ENCODE peak calls at places on chromosomes 12 and 14, in ten cellular contexts. One of them, this sample, is unnamed.
A peak's percentile ranks its signal among the peaks of the same experiment; 100 is the strongest.

GRCh38 chr12:51190820-51191219 is 17.9 kb upstream of the TFCP2 start:
- DNase-seq in T follicular helper cell: no peak
- DNase-seq in stimulated activated CD8-positive, alpha-beta memory T cell treated with anti-CD3 and anti-CD28 coated beads, Interleukin-4, amount 100 ng/mL, for 1 hour: no peak
- DNase-seq in NB4: no peak
- DNase-seq in AG10803: no peak
- DNase-seq in activated CD4-positive, CD25-positive, alpha-beta regulatory T cell: no peak
- DNase-seq in posterior cingulate gyrus: no peak
- DNase-seq in left cardiac atrium: no peak
- DNase-seq in activated T-cell treated with anti-CD3 and anti-CD28 coated beads, Interleukin-2, amount 50 U/mL, for 72 hours: no peak
- DNase-seq in Calu3: no peak
- DNase-seq in this sample: no peak

GRCh38 chr14:101973356-101973755 is 9.0 kb downstream of the DYNC1H1 start:
- DNase-seq in AG10803: no peak
- DNase-seq in T follicular helper cell: no peak
- DNase-seq in posterior cingulate gyrus: no peak
- DNase-seq in activated CD4-positive, CD25-positive, alpha-beta regulatory T cell: no peak
- DNase-seq in stimulated activated CD8-positive, alpha-beta memory T cell treated with anti-CD3 and anti-CD28 coated beads, Interleukin-4, amount 100 ng/mL, for 1 hour: no peak
- DNase-seq in left cardiac atrium: no peak
- DNase-seq in activated T-cell treated with anti-CD3 and anti-CD28 coated beads, Interleukin-2, amount 50 U/mL, for 72 hours: no peak
- DNase-seq in NB4: no peak
- DNase-seq in Calu3: no peak
- DNase-seq in this sample: no peak

GRCh38 chr12:30090258-30090657 is 306.5 kb upstream of the TMTC1 start:
- DNase-seq in left cardiac atrium: no peak
- DNase-seq in activated T-cell treated with anti-CD3 and anti-CD28 coated beads, Interleukin-2, amount 50 U/mL, for 72 hours: no peak
- DNase-seq in activated CD4-positive, CD25-positive, alpha-beta regulatory T cell: no peak
- DNase-seq in stimulated activated CD8-positive, alpha-beta memory T cell treated with anti-CD3 and anti-CD28 coated beads, Interleukin-4, amount 100 ng/mL, for 1 hour: no peak
- DNase-seq in posterior cingulate gyrus: no peak
- DNase-seq in Calu3: no peak
- DNase-seq in AG10803: no peak
- DNase-seq in NB4: no peak
- DNase-seq in T follicular helper cell: no peak
- DNase-seq in this sample: no peak

GRCh38 chr12:13156277-13156676 is 40.2 kb upstream of the EMP1 start:
- DNase-seq in left cardiac atrium: no peak
- DNase-seq in posterior cingulate gyrus: no peak
- DNase-seq in activated T-cell treated with anti-CD3 and anti-CD28 coated beads, Interleukin-2, amount 50 U/mL, for 72 hours: no peak
- DNase-seq in T follicular helper cell: no peak
- DNase-seq in stimulated activated CD8-positive, alpha-beta memory T cell treated with anti-CD3 and anti-CD28 coated beads, Interleukin-4, amount 100 ng/mL, for 1 hour: no peak
- DNase-seq in Calu3: no peak
- DNase-seq in AG10803: no peak
- DNase-seq in activated CD4-positive, CD25-positive, alpha-beta regulatory T cell: no peak
- DNase-seq in NB4: no peak
- DNase-seq in this sample: no peak

GRCh38 chr14:73741386-73741875 is 27.2 kb upstream of the PNMA1 start:
- DNase-seq in activated CD4-positive, CD25-positive, alpha-beta regulatory T cell: no peak
- DNase-seq in posterior cingulate gyrus: peak; percentile 83
- DNase-seq in activated T-cell treated with anti-CD3 and anti-CD28 coated beads, Interleukin-2, amount 50 U/mL, for 72 hours: peak; percentile 83
- DNase-seq in left cardiac atrium: peak; percentile 85
- DNase-seq in AG10803: no peak
- DNase-seq in NB4: peak; percentile 98
- DNase-seq in stimulated activated CD8-positive, alpha-beta memory T cell treated with anti-CD3 and anti-CD28 coated beads, Interleukin-4, amount 100 ng/mL, for 1 hour: no peak
- DNase-seq in T follicular helper cell: peak; percentile 61
- DNase-seq in Calu3: peak; percentile 83
- DNase-seq in this sample: no peak

GRCh38 chr12:98838282-98838681 is 193.2 kb downstream of the APAF1 start:
- DNase-seq in Calu3: no peak
- DNase-seq in T follicular helper cell: no peak
- DNase-seq in activated T-cell treated with anti-CD3 and anti-CD28 coated beads, Interleukin-2, amount 50 U/mL, for 72 hours: no peak
- DNase-seq in left cardiac atrium: no peak
- DNase-seq in AG10803: peak; percentile 65
- DNase-seq in stimulated activated CD8-positive, alpha-beta memory T cell treated with anti-CD3 and anti-CD28 coated beads, Interleukin-4, amount 100 ng/mL, for 1 hour: no peak
- DNase-seq in posterior cingulate gyrus: no peak
- DNase-seq in NB4: no peak
- DNase-seq in activated CD4-positive, CD25-positive, alpha-beta regulatory T cell: no peak
- DNase-seq in this sample: no peak

GRCh38 chr14:83478741-83479140 is 1945.1 kb upstream of the SEL1L start:
- DNase-seq in posterior cingulate gyrus: no peak
- DNase-seq in activated CD4-positive, CD25-positive, alpha-beta regulatory T cell: no peak
- DNase-seq in AG10803: no peak
- DNase-seq in left cardiac atrium: no peak
- DNase-seq in Calu3: no peak
- DNase-seq in NB4: no peak
- DNase-seq in activated T-cell treated with anti-CD3 and anti-CD28 coated beads, Interleukin-2, amount 50 U/mL, for 72 hours: no peak
- DNase-seq in stimulated activated CD8-positive, alpha-beta memory T cell treated with anti-CD3 and anti-CD28 coated beads, Interleukin-4, amount 100 ng/mL, for 1 hour: no peak
- DNase-seq in T follicular helper cell: no peak
- DNase-seq in this sample: no peak

GRCh38 chr14:35331605-35332516 is 39.7 kb downstream of the PSMA6 start:
- DNase-seq in T follicular helper cell: no peak
- DNase-seq in Calu3: peak; percentile 90
- DNase-seq in AG10803: peak; percentile 7
- DNase-seq in left cardiac atrium: no peak
- DNase-seq in NB4: no peak
- DNase-seq in stimulated activated CD8-positive, alpha-beta memory T cell treated with anti-CD3 and anti-CD28 coated beads, Interleukin-4, amount 100 ng/mL, for 1 hour: no peak
- DNase-seq in activated T-cell treated with anti-CD3 and anti-CD28 coated beads, Interleukin-2, amount 50 U/mL, for 72 hours: no peak
- DNase-seq in posterior cingulate gyrus: no peak
- DNase-seq in activated CD4-positive, CD25-positive, alpha-beta regulatory T cell: no peak
- DNase-seq in this sample: no peak

GRCh38 chr14:68622856-68623255 is 170.0 kb downstream of the ZFP36L1 start:
- DNase-seq in AG10803: no peak
- DNase-seq in Calu3: no peak
- DNase-seq in left cardiac atrium: no peak
- DNase-seq in NB4: no peak
- DNase-seq in stimulated activated CD8-positive, alpha-beta memory T cell treated with anti-CD3 and anti-CD28 coated beads, Interleukin-4, amount 100 ng/mL, for 1 hour: no peak
- DNase-seq in activated CD4-positive, CD25-positive, alpha-beta regulatory T cell: no peak
- DNase-seq in T follicular helper cell: no peak
- DNase-seq in posterior cingulate gyrus: no peak
- DNase-seq in activated T-cell treated with anti-CD3 and anti-CD28 coated beads, Interleukin-2, amount 50 U/mL, for 72 hours: no peak
- DNase-seq in this sample: no peak

GRCh38 chr14:103372552-103373304 is 12.5 kb upstream of the MARK3 start:
- DNase-seq in activated T-cell treated with anti-CD3 and anti-CD28 coated beads, Interleukin-2, amount 50 U/mL, for 72 hours: peak; percentile 47
- DNase-seq in NB4: peak; percentile 84
- DNase-seq in T follicular helper cell: no peak
- DNase-seq in Calu3: peak; percentile 68
- DNase-seq in AG10803: peak; percentile 82
- DNase-seq in posterior cingulate gyrus: no peak
- DNase-seq in activated CD4-positive, CD25-positive, alpha-beta regulatory T cell: no peak
- DNase-seq in stimulated activated CD8-positive, alpha-beta memory T cell treated with anti-CD3 and anti-CD28 coated beads, Interleukin-4, amount 100 ng/mL, for 1 hour: no peak
- DNase-seq in left cardiac atrium: peak; percentile 56
- DNase-seq in this sample: no peak

GRCh38 chr14:62179367-62180018 is 417.3 kb downstream of the SNAPC1 start:
- DNase-seq in posterior cingulate gyrus: peak; percentile 58
- DNase-seq in activated T-cell treated with anti-CD3 and anti-CD28 coated beads, Interleukin-2, amount 50 U/mL, for 72 hours: peak; percentile 33
- DNase-seq in T follicular helper cell: no peak
- DNase-seq in stimulated activated CD8-positive, alpha-beta memory T cell treated with anti-CD3 and anti-CD28 coated beads, Interleukin-4, amount 100 ng/mL, for 1 hour: no peak
- DNase-seq in NB4: peak; percentile 64
- DNase-seq in AG10803: peak; percentile 90
- DNase-seq in Calu3: peak; percentile 51
- DNase-seq in left cardiac atrium: peak; percentile 46
- DNase-seq in activated CD4-positive, CD25-positive, alpha-beta regulatory T cell: no peak
- DNase-seq in this sample: peak; percentile 93

GRCh38 chr14:105076805-105077648 is 11.8 kb upstream of the GPR132 start:
- DNase-seq in AG10803: no peak
- DNase-seq in posterior cingulate gyrus: no peak
- DNase-seq in activated CD4-positive, CD25-positive, alpha-beta regulatory T cell: no peak
- DNase-seq in stimulated activated CD8-positive, alpha-beta memory T cell treated with anti-CD3 and anti-CD28 coated beads, Interleukin-4, amount 100 ng/mL, for 1 hour: no peak
- DNase-seq in T follicular helper cell: no peak
- DNase-seq in activated T-cell treated with anti-CD3 and anti-CD28 coated beads, Interleukin-2, amount 50 U/mL, for 72 hours: no peak
- DNase-seq in Calu3: no peak
- DNase-seq in left cardiac atrium: no peak
- DNase-seq in NB4: no peak
- DNase-seq in this sample: no peak

GRCh38 chr12:52202361-52203078 is 10.7 kb upstream of the KRT80 start:
- DNase-seq in activated T-cell treated with anti-CD3 and anti-CD28 coated beads, Interleukin-2, amount 50 U/mL, for 72 hours: peak; percentile 10
- DNase-seq in posterior cingulate gyrus: peak; percentile 79
- DNase-seq in AG10803: no peak
- DNase-seq in stimulated activated CD8-positive, alpha-beta memory T cell treated with anti-CD3 and anti-CD28 coated beads, Interleukin-4, amount 100 ng/mL, for 1 hour: no peak
- DNase-seq in left cardiac atrium: peak; percentile 22
- DNase-seq in activated CD4-positive, CD25-positive, alpha-beta regulatory T cell: no peak
- DNase-seq in T follicular helper cell: no peak
- DNase-seq in NB4: peak; percentile 95
- DNase-seq in Calu3: no peak
- DNase-seq in this sample: peak; percentile 38

GRCh38 chr12:106976013-106976658 is 10.8 kb downstream of the MTERF2 start:
- DNase-seq in NB4: no peak
- DNase-seq in stimulated activated CD8-positive, alpha-beta memory T cell treated with anti-CD3 and anti-CD28 coated beads, Interleukin-4, amount 100 ng/mL, for 1 hour: no peak
- DNase-seq in T follicular helper cell: no peak
- DNase-seq in posterior cingulate gyrus: no peak
- DNase-seq in activated T-cell treated with anti-CD3 and anti-CD28 coated beads, Interleukin-2, amount 50 U/mL, for 72 hours: no peak
- DNase-seq in Calu3: no peak
- DNase-seq in left cardiac atrium: no peak
- DNase-seq in activated CD4-positive, CD25-positive, alpha-beta regulatory T cell: no peak
- DNase-seq in AG10803: peak; percentile 40
- DNase-seq in this sample: no peak

GRCh38 chr12:65660096-65660495 is 164.2 kb upstream of the HMGA2 start:
- DNase-seq in NB4: no peak
- DNase-seq in stimulated activated CD8-positive, alpha-beta memory T cell treated with anti-CD3 and anti-CD28 coated beads, Interleukin-4, amount 100 ng/mL, for 1 hour: no peak
- DNase-seq in Calu3: no peak
- DNase-seq in posterior cingulate gyrus: no peak
- DNase-seq in activated CD4-positive, CD25-positive, alpha-beta regulatory T cell: no peak
- DNase-seq in AG10803: no peak
- DNase-seq in left cardiac atrium: no peak
- DNase-seq in activated T-cell treated with anti-CD3 and anti-CD28 coated beads, Interleukin-2, amount 50 U/mL, for 72 hours: no peak
- DNase-seq in T follicular helper cell: no peak
- DNase-seq in this sample: no peak

GRCh38 chr12:8078400-8078799 is 3.7 kb upstream of the NECAP1 start:
- DNase-seq in posterior cingulate gyrus: no peak
- DNase-seq in AG10803: peak; percentile 72
- DNase-seq in Calu3: peak; percentile 58
- DNase-seq in left cardiac atrium: no peak
- DNase-seq in NB4: peak; percentile 79
- DNase-seq in activated CD4-positive, CD25-positive, alpha-beta regulatory T cell: no peak
- DNase-seq in activated T-cell treated with anti-CD3 and anti-CD28 coated beads, Interleukin-2, amount 50 U/mL, for 72 hours: peak; percentile 69
- DNase-seq in stimulated activated CD8-positive, alpha-beta memory T cell treated with anti-CD3 and anti-CD28 coated beads, Interleukin-4, amount 100 ng/mL, for 1 hour: peak; percentile 30
- DNase-seq in T follicular helper cell: peak; percentile 62
- DNase-seq in this sample: peak; percentile 35

GRCh38 chr12:54682674-54683073 is 34.5 kb upstream of the DCD start:
- DNase-seq in Calu3: no peak
- DNase-seq in activated CD4-positive, CD25-positive, alpha-beta regulatory T cell: no peak
- DNase-seq in NB4: no peak
- DNase-seq in T follicular helper cell: no peak
- DNase-seq in stimulated activated CD8-positive, alpha-beta memory T cell treated with anti-CD3 and anti-CD28 coated beads, Interleukin-4, amount 100 ng/mL, for 1 hour: no peak
- DNase-seq in AG10803: no peak
- DNase-seq in posterior cingulate gyrus: no peak
- DNase-seq in activated T-cell treated with anti-CD3 and anti-CD28 coated beads, Interleukin-2, amount 50 U/mL, for 72 hours: no peak
- DNase-seq in left cardiac atrium: no peak
- DNase-seq in this sample: no peak